ENCODE peak calls at places on chromosomes 12 and 14, in nine cellular contexts. C is CD8-positive, alpha-beta memory T cell; Y is bronchial epithelial cell; B is Panc1; X is OCI-LY7; U is AG04449; M is AG10803; P is body of pancreas; A is fibroblast of villous mesenchyme. J is an unnamed sample.

GRCh38 chr14:97005908-97006307 is 208.7 kb downstream of the VRK1 start:
- DNase-seq in C (no peak), Y (no peak), B (no peak), X (no peak), U (no peak), M (no peak), P (no peak), A (no peak), J (no peak)

GRCh38 chr12:47509398-47509851 is 196.4 kb downstream of the RPAP3 start:
- DNase-seq in C (no peak), Y (peak; percentile 99), B (no peak), X (no peak), U (peak; percentile 70), M (peak; percentile 89), P (no peak), A (peak; percentile 69), J (no peak)

GRCh38 chr14:71231521-71232393 is 324.5 kb downstream of the PCNX1 start:
- DNase-seq in C (no peak), Y (no peak), B (no peak), X (peak; percentile 50), U (no peak), M (no peak), P (no peak), A (no peak), J (peak; percentile 80)

GRCh38 chr14:48553443-48553842 is 878.0 kb upstream of the MDGA2 start:
- DNase-seq in C (no peak), Y (no peak), B (no peak), X (no peak), U (no peak), M (no peak), P (no peak), A (no peak), J (no peak)

GRCh38 chr14:53304726-53305381 is 151.7 kb upstream of the DDHD1 start:
- DNase-seq in C (no peak), Y (no peak), B (no peak), X (no peak), U (no peak), M (peak; percentile 62), P (no peak), A (peak; percentile 82), J (no peak)

GRCh38 chr14:91113829-91114078 is at the start of gene DGLUCY:
- DNase-seq in C (no peak), Y (no peak), B (no peak), X (peak; percentile 87), U (no peak), M (peak; percentile 67), P (peak; percentile 86), A (peak; percentile 80), J (no peak)

GRCh38 chr12:111664961-111665865 is 20.5 kb downstream of the BRAP start:
- DNase-seq in C (no peak), Y (no peak), B (no peak), X (no peak), U (no peak), M (no peak), P (no peak), A (no peak), J (no peak)

GRCh38 chr12:105018001-105018400 is 31.9 kb downstream of the NOPCHAP1 start:
- DNase-seq in C (no peak), Y (peak; percentile 47), B (peak; percentile 12), X (peak; percentile 8), U (no peak), M (no peak), P (no peak), A (peak; percentile 6), J (no peak)

GRCh38 chr12:83709899-83710298 is 1023.2 kb downstream of the TMTC2 start:
- DNase-seq in C (no peak), Y (peak; percentile 67), B (no peak), X (no peak), U (no peak), M (no peak), P (no peak), A (no peak), J (no peak)

GRCh38 chr12:119642986-119643385 is 24.9 kb upstream of the PRKAB1 start:
- DNase-seq in C (no peak), Y (no peak), B (no peak), X (no peak), U (no peak), M (no peak), P (no peak), A (no peak), J (no peak)

GRCh38 chr14:79018846-79019245 is 848.7 kb downstream of the NRXN3 start:
- DNase-seq in C (no peak), Y (peak; percentile 80), B (no peak), X (no peak), U (no peak), M (peak; percentile 24), P (no peak), A (peak; percentile 35), J (no peak)

GRCh38 chr14:105209646-105210045 is 28.5 kb upstream of the NUDT14 start:
- DNase-seq in C (no peak), Y (no peak), B (no peak), X (no peak), U (no peak), M (no peak), P (no peak), A (no peak), J (no peak)

GRCh38 chr12:76738824-76739579 is 24.9 kb upstream of the ZDHHC17 start:
- DNase-seq in C (no peak), Y (no peak), B (no peak), X (peak; percentile 9), U (no peak), M (no peak), P (no peak), A (no peak), J (no peak)

GRCh38 chr14:20092050-20092449 is 18.5 kb upstream of the OR4K17 start:
- DNase-seq in C (no peak), Y (no peak), B (no peak), X (no peak), U (no peak), M (no peak), P (no peak), A (no peak), J (no peak)
- H3K4me3 ChIP-seq in C (no peak overlapping the region), Y (no peak overlapping the region), B (no peak overlapping the region), X (no peak overlapping the region), U (no peak overlapping the region), M (no peak overlapping the region), P (no peak overlapping the region), A (no peak overlapping the region), J (no peak overlapping the region)

GRCh38 chr12:95857799-95858198 is 953 bp upstream of the SNRPF start:
- DNase-seq in C (no peak), Y (no peak), B (no peak), X (no peak), U (no peak), M (no peak), P (no peak), A (no peak), J (no peak)
- H3K4me3 ChIP-seq in C (no peak overlapping the region), Y (no peak overlapping the region), B (peak overlapping the region; percentile 96), X (peak overlapping the region; percentile 98), U (no peak overlapping the region), M (no peak overlapping the region), P (no peak overlapping the region), A (no peak overlapping the region), J (no peak overlapping the region)

GRCh38 chr12:66199141-66199540 is 10.1 kb downstream of the IRAK3 start:
- DNase-seq in C (no peak), Y (no peak), B (no peak), X (no peak), U (no peak), M (no peak), P (no peak), A (no peak), J (no peak)

GRCh38 chr12:66195242-66195641 is 6.2 kb downstream of the IRAK3 start:
- DNase-seq in C (no peak), Y (no peak), B (no peak), X (no peak), U (no peak), M (no peak), P (no peak), A (no peak), J (no peak)

GRCh38 chr12:66197413-66198055 is 8.5 kb downstream of the IRAK3 start:
- DNase-seq in C (no peak), Y (no peak), B (no peak), X (no peak), U (no peak), M (no peak), P (no peak), A (no peak), J (no peak)

GRCh38 chr12:66194122-66194521 is 5.1 kb downstream of the IRAK3 start:
- DNase-seq in C (no peak), Y (no peak), B (no peak), X (no peak), U (no peak), M (no peak), P (no peak), A (no peak), J (no peak)

GRCh38 chr12:66196806-66197205 is 7.8 kb downstream of the IRAK3 start:
- DNase-seq in C (no peak), Y (peak; percentile 23), B (no peak), X (peak; percentile 74), U (no peak), M (no peak), P (no peak), A (no peak), J (no peak)
- H3K4me3 ChIP-seq in C (no peak overlapping the region), Y (no peak overlapping the region), B (no peak overlapping the region), X (peak overlapping the region; percentile 36), U (no peak overlapping the region), M (no peak overlapping the region), P (no peak overlapping the region), A (no peak overlapping the region), J (no peak overlapping the region)

GRCh38 chr12:113090740-113091139 is 34.2 kb downstream of the DTX1 start:
- DNase-seq in C (no peak), Y (no peak), B (no peak), X (no peak), U (no peak), M (no peak), P (no peak), A (no peak), J (no peak)
- H3K4me3 ChIP-seq in C (no peak overlapping the region), Y (no peak overlapping the region), B (no peak overlapping the region), X (no peak overlapping the region), U (no peak overlapping the region), M (no peak overlapping the region), P (no peak overlapping the region), A (no peak overlapping the region), J (no peak overlapping the region)

DNA sequence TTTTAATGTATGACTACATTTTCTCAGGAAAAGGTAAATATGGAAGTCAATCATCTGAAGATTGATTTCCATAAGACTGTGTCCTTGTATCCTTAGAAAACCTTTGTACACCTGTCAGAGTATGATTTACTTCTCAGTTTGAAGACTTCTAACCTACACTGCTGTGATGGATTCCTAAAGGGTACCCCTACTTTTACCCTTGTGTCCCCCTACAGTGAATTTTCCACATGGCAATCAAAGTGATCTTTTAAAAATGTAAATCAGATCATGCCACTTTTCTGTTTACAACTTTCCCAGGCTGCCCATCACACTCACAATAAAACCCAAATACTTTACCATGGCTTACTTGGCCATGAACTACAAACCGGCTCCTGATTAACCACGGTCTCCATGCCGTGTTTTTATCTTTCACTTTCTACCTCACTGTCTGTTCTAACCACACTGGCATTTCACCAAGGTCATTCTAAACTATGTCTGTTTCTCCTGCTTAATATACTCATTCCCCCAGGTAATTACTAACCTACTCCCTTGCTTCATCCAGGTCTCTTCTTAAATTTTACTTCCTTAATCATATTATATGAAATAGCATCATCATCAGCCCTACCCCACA is 8.1 kb downstream of the DNAI7 start:
- DNase-seq in C (peak; percentile 38), Y (no peak), B (no peak), X (no peak), U (no peak), M (no peak), P (no peak), A (no peak), J (no peak)
- H3K4me3 ChIP-seq in C (peak overlapping the region; percentile 44), Y (no peak overlapping the region), B (no peak overlapping the region), X (no peak overlapping the region), U (no peak overlapping the region), M (no peak overlapping the region), P (no peak overlapping the region), A (no peak overlapping the region), J (no peak overlapping the region)

J was measured in lower leg skin.